ENCODE peak calls at places on chromosomes 6 and 20, in four cellular contexts. N is stomach, G is psoas muscle, Y is fibroblast of lung. U is an unnamed sample. For H3K27me3, the result is how much of the 10 kb centered on the place peaks cover.

GRCh38 chr6:11600251-11600650 is 62.7 kb downstream of the TMEM170B start:
- DNase-seq in N (no peak), G (no peak), Y (no peak), U (no peak)

GRCh38 chr6:89412071-89413005 is at the start of gene RRAGD:
- DNase-seq in N (peak), Y (no peak), G (peak), U (peak)

GRCh38 chr6:27720607-27721580 is 191.3 kb downstream of the OR2B2 start:
- DNase-seq in N (no peak), G (no peak), Y (peak), U (no peak)

GRCh38 chr6:17965397-17965796 is 22.0 kb downstream of the KIF13A start:
- DNase-seq in Y (no peak), N (no peak), G (no peak), U (no peak)

GRCh38 chr20:37395921-37396519 is 50.1 kb downstream of the SRC start:
- DNase-seq in N (no peak), G (no peak), Y (peak), U (no peak)

GRCh38 chr6:157688275-157688959 is 134.6 kb upstream of the SNX9 start:
- DNase-seq in G (no peak), Y (no peak), N (no peak), U (no peak)

GRCh38 chr6:41162687-41163418 is at the start of gene TREM2:
- DNase-seq in G (no peak), N (no peak), Y (no peak), U (no peak)

GRCh38 chr6:47721189-47721588 is 22.8 kb downstream of the ADGRF4 start:
- DNase-seq in Y (no peak), G (no peak), N (no peak), U (no peak)

GRCh38 chr6:31842056-31842455 is 14.5 kb downstream of the HSPA1B start:
- DNase-seq in G (no peak), N (no peak), Y (no peak), U (no peak)

GRCh38 chr20:6502999-6503398 is 264.5 kb upstream of the BMP2 start:
- DNase-seq in G (no peak), Y (no peak), N (no peak), U (no peak)

GRCh38 chr6:62652692-62653328 is 366.8 kb upstream of the KHDRBS2 start:
- DNase-seq in Y (peak), G (no peak), N (no peak), U (no peak)

GRCh38 chr20:62860924-62861691 is 514 bp downstream of the TCFL5 start:
- DNase-seq in G (peak), N (no peak), Y (no peak), U (no peak)

GRCh38 chr6:166584046-166584679 is 2.3 kb downstream of the RAMACL start:
- DNase-seq in N (no peak), Y (no peak), G (no peak), U (no peak)

GRCh38 chr6:77037439-77037838 is 425.9 kb downstream of the HTR1B start:
- DNase-seq in G (no peak), N (no peak), Y (no peak), U (no peak)

GRCh38 chr6:41347349-41348050 is 12.1 kb downstream of the NCR2 start:
- DNase-seq in Y (no peak), N (no peak), G (no peak), U (no peak)

GRCh38 chr6:147061152-147061551 is 143.1 kb upstream of the STXBP5 start:
- DNase-seq in N (no peak), G (no peak), Y (no peak), U (no peak)

GRCh38 chr6:44493593-44493992 is 106.1 kb downstream of the CDC5L start:
- DNase-seq in G (no peak), N (no peak), Y (no peak), U (no peak)

GRCh38 chr20:40390654-40391053 is 298.4 kb downstream of the MAFB start:
- DNase-seq in Y (no peak), G (no peak), N (no peak), U (no peak)

GRCh38 chr6:125340175-125340835 is 38.5 kb upstream of the HDDC2 start:
- DNase-seq in Y (no peak), N (no peak), G (no peak), U (no peak)

GRCh38 chr6:109791301-109791700 is 100.2 kb downstream of the FIG4 start:
- DNase-seq in N (no peak), Y (no peak), G (no peak), U (no peak)

GRCh38 chr6:134424131-134424794 is 106.4 kb upstream of the SGK1 start:
- DNase-seq in Y (peak), G (no peak), N (no peak), U (no peak)

GRCh38 chr6:4582506-4582905 is 193.7 kb upstream of the CDYL start:
- DNase-seq in G (no peak), Y (peak), N (no peak), U (no peak)

GRCh38 chr20:62409935-62410741 is 3.1 kb upstream of the CABLES2 start:
- DNase-seq in G (peak), N (peak), Y (peak), U (no peak)

GRCh38 chr6:108526739-108527174 is 34.0 kb upstream of the FOXO3 start:
- DNase-seq in G (no peak), N (no peak), Y (peak), U (no peak)

GRCh38 chr6:137571854-137572253 is 77.7 kb upstream of the OLIG3 start:
- DNase-seq in G (no peak), Y (no peak), N (peak), U (no peak)

GRCh38 chr6:5728726-5729434 is 277.8 kb downstream of the NRN1 start:
- DNase-seq in G (no peak), Y (no peak), N (no peak), U (no peak)

GRCh38 chr6:21885532-21886089 is 292.1 kb downstream of the SOX4 start:
- DNase-seq in Y (peak), G (peak), N (peak), U (no peak)

GRCh38 chr20:24720957-24721356 is 228.1 kb upstream of the CST7 start:
- DNase-seq in Y (no peak), G (no peak), N (no peak), U (no peak)

GRCh38 chr6:152206072-152206818 is 398.8 kb downstream of the ESR1 start:
- DNase-seq in G (peak), N (peak), Y (peak), U (peak)

GRCh38 chr6:139135578-139136545 is 982 bp downstream of the HECA start:
- DNase-seq in N (peak), G (peak), Y (peak), U (peak)

DNA sequence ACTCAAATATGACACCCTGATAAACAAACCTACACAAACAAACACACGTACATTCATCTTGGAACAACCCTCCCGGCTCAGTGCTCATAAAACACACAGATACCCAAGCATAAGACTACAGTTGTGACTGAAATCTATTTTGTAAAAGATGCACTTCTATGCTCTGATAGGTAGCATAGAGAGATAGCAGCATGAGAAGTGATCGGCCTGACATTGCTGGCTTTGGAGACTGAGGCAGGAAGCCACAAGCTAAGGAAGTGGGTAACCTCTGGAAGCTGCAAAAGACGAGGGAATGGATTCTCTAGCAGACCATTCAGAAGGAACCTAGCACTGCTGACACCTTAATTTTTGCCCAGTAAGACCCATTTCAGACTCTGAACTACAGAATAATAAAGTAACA is 1.6 kb upstream of the RNF39 start:
- DNase-seq in G (no peak), Y (no peak), N (no peak), U (no peak)
- H3K27me3 ChIP-seq in G (half or more), Y (half or more), N (half or more), U (under half)

GRCh38 chr6:170584954-170585498 is 589 bp upstream of the PDCD2 start:
- DNase-seq in G (no peak), Y (no peak), N (peak), U (no peak)
- H3K4me3 ChIP-seq in G (peak), Y (peak), N (peak), U (peak)

GRCh38 chr6:100620085-100620484 is 155.4 kb upstream of the SIM1 start:
- DNase-seq in N (no peak), G (no peak), Y (peak), U (no peak)
- H3K27ac ChIP-seq in N (no peak), G (no peak), Y (no peak), U (no peak)

GRCh38 chr6:131789219-131789618 is 18.6 kb upstream of the ENPP1 start:
- DNase-seq in N (no peak), Y (no peak), G (no peak), U (no peak)
- H3K27me3 ChIP-seq in N (under half), Y (under half), G (under half), U (under half)

DNA sequence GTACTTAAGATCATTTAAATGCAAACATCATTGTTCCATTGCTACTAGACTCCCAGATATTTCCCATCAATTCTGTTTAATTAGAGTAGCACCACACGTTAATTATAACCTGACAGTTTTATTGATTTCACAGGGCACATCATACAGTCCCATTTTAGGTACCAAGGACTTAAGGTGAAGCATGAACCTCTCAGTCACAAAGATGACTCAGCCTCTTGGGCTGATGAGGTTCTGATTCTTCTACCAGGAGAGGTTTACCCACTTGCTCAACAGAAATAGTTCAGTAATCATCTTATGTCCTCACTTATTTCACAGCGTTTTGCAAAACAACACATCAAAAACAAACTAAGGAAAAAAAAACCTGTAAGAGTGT is 98.5 kb downstream of the HIVEP2 start:
- DNase-seq in N (no peak), G (no peak), Y (peak), U (no peak)
- H3K4me3 ChIP-seq in N (no peak), G (peak), Y (no peak), U (peak)